ENCODE peak calls at places on chromosomes 12 and 14, in five cellular contexts. U is NB4, C is GM12864, W is fibroblast of lung, F is GM13976. L is an unnamed sample.

GRCh38 chr14:55126089-55126488 is 3.0 kb upstream of the LGALS3 start:
- DNase-seq in F (no peak), C (no peak), W (no peak), U (no peak), L (no peak)

GRCh38 chr14:22479781-22480464 is 109.1 kb downstream of the DAD1 start:
- DNase-seq in F (no peak), C (no peak), W (no peak), U (no peak), L (no peak)

GRCh38 chr14:47676301-47676617 is 854 bp upstream of the MDGA2 start:
- DNase-seq in F (no peak), U (no peak), C (no peak), W (no peak), L (no peak)

GRCh38 chr12:98002887-98003493 is 512.4 kb upstream of the TMPO start:
- DNase-seq in C (peak; percentile 13), F (peak; percentile 26), W (peak; percentile 60), U (peak; percentile 72), L (peak; percentile 30)

GRCh38 chr12:54417712-54418440 is 1.2 kb downstream of the ITGA5 start:
- DNase-seq in U (peak; percentile 62), W (no peak), C (no peak), F (no peak), L (no peak)

GRCh38 chr12:93879476-93880376 is 202.6 kb downstream of the CRADD start:
- DNase-seq in C (no peak), W (peak; percentile 55), F (no peak), U (no peak), L (no peak)

GRCh38 chr12:124641591-124641990 is 74.2 kb upstream of the NCOR2 start:
- DNase-seq in F (no peak), U (no peak), W (no peak), C (no peak), L (no peak)

GRCh38 chr12:6215120-6215807 is 15.1 kb downstream of the CD9 start:
- DNase-seq in C (no peak), F (no peak), U (no peak), W (no peak), L (no peak)

GRCh38 chr12:21642707-21643389 is 14.8 kb downstream of the LDHB start:
- DNase-seq in F (no peak), C (no peak), U (no peak), W (peak; percentile 34), L (no peak)

GRCh38 chr14:24268225-24268624 is 3.2 kb downstream of the RABGGTA start:
- DNase-seq in U (no peak), F (no peak), W (no peak), C (no peak), L (no peak)

GRCh38 chr12:57215668-57216013 is 953 bp upstream of the NXPH4 start:
- DNase-seq in F (peak; percentile 76), C (no peak), U (peak; percentile 35), W (no peak), L (peak; percentile 68)

GRCh38 chr12:103560604-103561101 is 26.4 kb upstream of the STAB2 start:
- DNase-seq in W (peak; percentile 88), C (no peak), F (no peak), U (peak; percentile 9), L (no peak)

GRCh38 chr14:86035882-86036281 is 505.9 kb downstream of the FLRT2 start:
- DNase-seq in W (peak; percentile 13), F (peak; percentile 3), C (no peak), U (peak; percentile 53), L (peak; percentile 3)

GRCh38 chr12:97556201-97556824 is 93.7 kb downstream of the RMST start:
- DNase-seq in F (no peak), W (peak; percentile 48), U (no peak), C (no peak), L (no peak)

GRCh38 chr12:57551637-57552305 is 1.9 kb downstream of the KIF5A start:
- DNase-seq in F (no peak), U (no peak), C (no peak), W (no peak), L (no peak)

GRCh38 chr12:23113781-23114180 is 488.8 kb downstream of the ETNK1 start:
- DNase-seq in W (no peak), U (no peak), C (no peak), F (no peak), L (no peak)

GRCh38 chr14:77212097-77212873 is 30.7 kb downstream of the TMEM63C start:
- DNase-seq in C (no peak), W (no peak), F (no peak), U (no peak), L (no peak)

GRCh38 chr12:108744021-108744897 is 12.9 kb upstream of the CORO1C start:
- DNase-seq in W (no peak), U (peak; percentile 71), C (no peak), F (no peak), L (no peak)

GRCh38 chr14:96055753-96056508 is 16.8 kb downstream of the C14orf132 start:
- DNase-seq in U (no peak), W (no peak), C (no peak), F (no peak), L (no peak)

GRCh38 chr14:96058606-96059200 is 19.5 kb downstream of the C14orf132 start:
- DNase-seq in C (no peak), W (no peak), F (no peak), U (no peak), L (no peak)

GRCh38 chr14:96055065-96055752 is 16.0 kb downstream of the C14orf132 start:
- DNase-seq in U (no peak), C (no peak), F (no peak), W (peak; percentile 38), L (no peak)

GRCh38 chr14:96057738-96058137 is 18.6 kb downstream of the C14orf132 start:
- DNase-seq in F (no peak), W (no peak), U (no peak), C (no peak), L (no peak)

GRCh38 chr14:96056509-96057422 is 17.6 kb downstream of the C14orf132 start:
- DNase-seq in F (no peak), C (no peak), U (no peak), W (no peak), L (no peak)
- TF ChIP-seq CTCF in F (no peak), C (no peak), U (no peak), W (no peak), L (peak; percentile 4)

DNA sequence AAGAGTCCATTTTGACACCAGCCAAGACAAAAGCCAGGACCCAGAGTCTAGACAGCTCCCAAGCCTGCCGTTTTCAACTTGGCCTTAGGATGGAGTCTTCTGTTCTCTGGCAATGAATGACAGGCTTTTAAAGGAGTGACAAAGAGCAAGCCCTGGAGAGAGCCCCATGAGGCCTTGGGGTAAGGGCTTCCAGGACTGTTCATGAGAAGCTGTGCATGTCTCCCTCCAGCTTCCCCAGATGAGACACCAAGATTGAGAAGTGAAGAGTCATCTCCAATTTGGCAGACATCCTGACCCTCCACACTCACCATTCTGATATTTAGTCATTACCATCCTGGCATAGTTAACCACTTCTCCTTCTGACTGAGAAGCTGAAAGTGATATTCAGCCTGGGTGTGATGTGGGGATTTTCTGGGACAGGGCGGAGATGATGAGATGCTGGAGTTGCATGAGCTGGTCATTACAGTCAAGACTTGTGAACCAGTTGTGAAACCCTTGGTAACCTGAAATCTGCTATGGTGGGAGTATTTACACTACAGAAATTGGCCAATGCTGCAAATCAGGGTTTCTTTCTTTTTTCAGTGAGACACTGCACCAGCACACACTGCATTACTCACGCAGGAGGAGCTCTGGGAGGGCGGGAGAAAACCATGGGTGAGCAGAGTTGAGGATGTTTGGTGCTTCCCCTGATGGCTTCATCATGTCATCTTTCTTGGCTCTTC is 77.8 kb downstream of the VCPKMT start:
- DNase-seq in U (peak; percentile 82), W (peak; percentile 82), F (peak; percentile 79), C (peak; percentile 95), L (peak; percentile 81)
- TF ChIP-seq CTCF in U (no peak), W (no peak), F (no peak), C (peak; percentile 18), L (no peak)

GRCh38 chr12:31727197-31727596 is 1.6 kb downstream of the AMN1 start:
- DNase-seq in U (no peak), F (no peak), W (no peak), C (no peak), L (no peak)

GRCh38 chr12:31726575-31726974 is 2.2 kb downstream of the AMN1 start:
- DNase-seq in C (no peak), F (no peak), U (no peak), W (no peak), L (no peak)

GRCh38 chr12:31729728-31730127 is 907 bp upstream of the AMN1 start:
- DNase-seq in C (no peak), F (no peak), U (peak; percentile 44), W (no peak), L (no peak)

GRCh38 chr12:31728289-31728916 is 418 bp downstream of the AMN1 start:
- DNase-seq in W (no peak), F (peak; percentile 49), C (no peak), U (no peak), L (peak; percentile 46)

DNA sequence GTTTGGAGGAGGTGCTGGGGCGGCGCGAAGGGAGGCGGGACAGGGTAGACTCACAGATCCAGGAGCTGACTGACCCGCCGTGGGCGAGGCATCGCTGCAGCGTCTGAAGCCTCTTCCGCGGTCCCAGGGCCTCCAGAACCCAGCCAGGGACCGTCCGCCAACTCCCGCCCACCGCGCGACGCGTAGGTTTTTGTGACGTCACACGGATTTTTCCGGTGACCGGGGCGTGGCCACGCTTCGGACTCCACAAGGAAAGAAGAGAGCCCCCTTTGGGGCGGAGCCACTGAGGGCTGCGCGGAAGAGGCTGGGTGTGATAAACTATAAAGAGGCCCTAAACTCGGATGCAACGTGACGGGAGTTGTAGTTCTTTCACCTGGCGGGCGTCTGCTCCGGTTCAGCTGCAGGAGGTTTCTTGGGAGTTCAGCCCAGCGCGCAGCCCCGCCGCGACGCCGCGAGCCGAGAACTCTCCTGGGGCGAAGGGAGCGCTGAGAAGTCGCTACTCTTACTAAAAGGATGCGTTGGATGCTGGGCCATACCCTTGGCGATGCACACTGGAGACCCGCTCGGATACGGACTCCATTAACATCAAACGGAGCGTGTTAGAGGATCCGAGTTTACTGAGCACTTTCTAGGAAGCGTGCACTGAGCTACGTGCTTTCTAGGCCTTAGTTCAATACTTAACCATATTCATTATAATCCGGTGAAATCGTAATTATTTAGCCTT is at the start of gene AMN1:
- DNase-seq in W (peak; percentile 99), C (peak; percentile 99), F (peak; percentile 98), U (peak; percentile 100), L (peak; percentile 97)
- TF ChIP-seq CTCF in W (peak; percentile 14), C (no peak), F (no peak), U (no peak), L (no peak)

DNA sequence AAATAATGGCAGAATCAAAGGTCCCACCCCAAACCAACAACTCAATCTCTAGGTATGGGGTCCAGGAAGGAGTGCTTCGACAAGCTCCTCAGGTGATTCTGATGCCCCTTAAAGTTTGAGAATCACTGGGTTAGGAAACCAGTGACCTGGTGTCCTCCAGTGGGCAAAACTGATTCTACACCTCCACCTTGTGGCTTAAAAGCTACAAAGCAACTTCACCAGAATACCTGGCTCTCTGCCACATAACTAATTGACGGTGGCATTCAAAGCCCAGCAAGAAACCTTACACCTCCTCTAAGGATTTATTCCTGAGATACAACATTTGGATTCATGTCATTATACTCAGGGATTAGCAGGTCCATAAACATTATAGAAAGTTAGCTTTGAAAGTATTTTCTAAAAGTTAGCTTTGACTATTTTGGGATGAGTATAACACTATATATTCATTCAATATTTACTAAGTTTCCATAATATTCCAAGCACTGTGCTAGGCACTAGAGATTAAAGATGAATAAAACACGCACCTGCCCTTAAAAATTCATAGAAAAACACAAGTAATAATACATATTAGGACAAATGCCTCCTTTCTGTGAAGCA is 45.4 kb downstream of the DCAF5 start:
- DNase-seq in W (peak; percentile 69), F (peak; percentile 49), U (peak; percentile 54), C (no peak), L (peak; percentile 38)
- TF ChIP-seq CTCF in W (peak; percentile 67), F (peak; percentile 64), U (peak; percentile 56), C (peak; percentile 63), L (peak; percentile 37)

GRCh38 chr14:73785834-73786631 is 65.6 kb upstream of the PTGR2 start:
- DNase-seq in U (peak; percentile 95), W (peak; percentile 98), C (no peak), F (no peak), L (no peak)
- TF ChIP-seq CTCF in U (no peak), W (peak; percentile 35), C (peak; percentile 31), F (no peak), L (no peak)

GRCh38 chr14:30610719-30611388 is 11.3 kb upstream of the SCFD1 start:
- DNase-seq in C (no peak), F (peak; percentile 34), W (peak; percentile 92), U (peak; percentile 74), L (peak; percentile 10)
- TF ChIP-seq CTCF in C (peak; percentile 9), F (no peak), W (peak; percentile 50), U (peak; percentile 29), L (peak; percentile 17)